ENCODE peak calls at places on chromosome 4, in six cellular contexts. One of them, this sample, is unnamed.

GRCh38 chr4:185685804-185686203 is 126.2 kb downstream of the SORBS2 start:
- DNase-seq in cardiac muscle cell: no peak
- DNase-seq in stimulated activated CD8-positive, alpha-beta memory T cell treated with anti-CD3 and anti-CD28 coated beads, Interleukin-12 subunit alpha, Interleukin-12 subunit beta, amount 100 ng/mL, for 1 hour: no peak
- DNase-seq in activated T-cell treated with anti-CD3 and anti-CD28 coated beads, Interleukin-2, amount 50 U/mL, for 1 hour: no peak
- DNase-seq in KBM-7: no peak
- DNase-seq in RPMI7951: no peak
- DNase-seq in this sample: no peak

GRCh38 chr4:124199185-124199584 is 513.3 kb downstream of the ANKRD50 start:
- DNase-seq in KBM-7: no peak
- DNase-seq in activated T-cell treated with anti-CD3 and anti-CD28 coated beads, Interleukin-2, amount 50 U/mL, for 1 hour: no peak
- DNase-seq in RPMI7951: no peak
- DNase-seq in stimulated activated CD8-positive, alpha-beta memory T cell treated with anti-CD3 and anti-CD28 coated beads, Interleukin-12 subunit alpha, Interleukin-12 subunit beta, amount 100 ng/mL, for 1 hour: no peak
- DNase-seq in cardiac muscle cell: no peak
- DNase-seq in this sample: no peak

GRCh38 chr4:22539251-22539650 is 23.4 kb upstream of the ADGRA3 start:
- DNase-seq in RPMI7951: no peak
- DNase-seq in KBM-7: no peak
- DNase-seq in stimulated activated CD8-positive, alpha-beta memory T cell treated with anti-CD3 and anti-CD28 coated beads, Interleukin-12 subunit alpha, Interleukin-12 subunit beta, amount 100 ng/mL, for 1 hour: no peak
- DNase-seq in cardiac muscle cell: no peak
- DNase-seq in activated T-cell treated with anti-CD3 and anti-CD28 coated beads, Interleukin-2, amount 50 U/mL, for 1 hour: no peak
- DNase-seq in this sample: no peak

GRCh38 chr4:65521666-65522065 is 148.6 kb downstream of the EPHA5 start:
- DNase-seq in stimulated activated CD8-positive, alpha-beta memory T cell treated with anti-CD3 and anti-CD28 coated beads, Interleukin-12 subunit alpha, Interleukin-12 subunit beta, amount 100 ng/mL, for 1 hour: no peak
- DNase-seq in activated T-cell treated with anti-CD3 and anti-CD28 coated beads, Interleukin-2, amount 50 U/mL, for 1 hour: no peak
- DNase-seq in RPMI7951: no peak
- DNase-seq in cardiac muscle cell: no peak
- DNase-seq in KBM-7: no peak
- DNase-seq in this sample: no peak

GRCh38 chr4:3317011-3317655 is 24.3 kb downstream of the RGS12 start:
- DNase-seq in RPMI7951: no peak
- DNase-seq in KBM-7: no peak
- DNase-seq in cardiac muscle cell: no peak
- DNase-seq in stimulated activated CD8-positive, alpha-beta memory T cell treated with anti-CD3 and anti-CD28 coated beads, Interleukin-12 subunit alpha, Interleukin-12 subunit beta, amount 100 ng/mL, for 1 hour: no peak
- DNase-seq in activated T-cell treated with anti-CD3 and anti-CD28 coated beads, Interleukin-2, amount 50 U/mL, for 1 hour: no peak
- DNase-seq in this sample: no peak

GRCh38 chr4:785332-786073 is 40.4 kb downstream of the CPLX1 start:
- DNase-seq in activated T-cell treated with anti-CD3 and anti-CD28 coated beads, Interleukin-2, amount 50 U/mL, for 1 hour: no peak
- DNase-seq in RPMI7951: no peak
- DNase-seq in stimulated activated CD8-positive, alpha-beta memory T cell treated with anti-CD3 and anti-CD28 coated beads, Interleukin-12 subunit alpha, Interleukin-12 subunit beta, amount 100 ng/mL, for 1 hour: no peak
- DNase-seq in cardiac muscle cell: no peak
- DNase-seq in KBM-7: no peak
- DNase-seq in this sample: no peak

GRCh38 chr4:157664726-157665125 is 444.2 kb downstream of the GRIA2 start:
- DNase-seq in activated T-cell treated with anti-CD3 and anti-CD28 coated beads, Interleukin-2, amount 50 U/mL, for 1 hour: no peak
- DNase-seq in stimulated activated CD8-positive, alpha-beta memory T cell treated with anti-CD3 and anti-CD28 coated beads, Interleukin-12 subunit alpha, Interleukin-12 subunit beta, amount 100 ng/mL, for 1 hour: no peak
- DNase-seq in RPMI7951: peak; percentile 24
- DNase-seq in cardiac muscle cell: no peak
- DNase-seq in KBM-7: no peak
- DNase-seq in this sample: no peak

GRCh38 chr4:80007745-80008149 is 65.3 kb downstream of the ANTXR2 start:
- DNase-seq in cardiac muscle cell: no peak
- DNase-seq in KBM-7: no peak
- DNase-seq in activated T-cell treated with anti-CD3 and anti-CD28 coated beads, Interleukin-2, amount 50 U/mL, for 1 hour: no peak
- DNase-seq in stimulated activated CD8-positive, alpha-beta memory T cell treated with anti-CD3 and anti-CD28 coated beads, Interleukin-12 subunit alpha, Interleukin-12 subunit beta, amount 100 ng/mL, for 1 hour: no peak
- DNase-seq in RPMI7951: no peak
- DNase-seq in this sample: no peak

GRCh38 chr4:7781361-7781760 is 158.3 kb downstream of the AFAP1 start:
- DNase-seq in cardiac muscle cell: peak; percentile 54
- DNase-seq in activated T-cell treated with anti-CD3 and anti-CD28 coated beads, Interleukin-2, amount 50 U/mL, for 1 hour: no peak
- DNase-seq in stimulated activated CD8-positive, alpha-beta memory T cell treated with anti-CD3 and anti-CD28 coated beads, Interleukin-12 subunit alpha, Interleukin-12 subunit beta, amount 100 ng/mL, for 1 hour: no peak
- DNase-seq in RPMI7951: no peak
- DNase-seq in KBM-7: peak; percentile 60
- DNase-seq in this sample: peak; percentile 70

GRCh38 chr4:97911236-97911906 is 231.9 kb downstream of the STPG2 start:
- DNase-seq in RPMI7951: no peak
- DNase-seq in cardiac muscle cell: no peak
- DNase-seq in activated T-cell treated with anti-CD3 and anti-CD28 coated beads, Interleukin-2, amount 50 U/mL, for 1 hour: no peak
- DNase-seq in stimulated activated CD8-positive, alpha-beta memory T cell treated with anti-CD3 and anti-CD28 coated beads, Interleukin-12 subunit alpha, Interleukin-12 subunit beta, amount 100 ng/mL, for 1 hour: no peak
- DNase-seq in KBM-7: no peak
- DNase-seq in this sample: no peak

GRCh38 chr4:17327587-17327986 is 184.3 kb downstream of the QDPR start:
- DNase-seq in cardiac muscle cell: no peak
- DNase-seq in activated T-cell treated with anti-CD3 and anti-CD28 coated beads, Interleukin-2, amount 50 U/mL, for 1 hour: no peak
- DNase-seq in RPMI7951: no peak
- DNase-seq in stimulated activated CD8-positive, alpha-beta memory T cell treated with anti-CD3 and anti-CD28 coated beads, Interleukin-12 subunit alpha, Interleukin-12 subunit beta, amount 100 ng/mL, for 1 hour: no peak
- DNase-seq in KBM-7: no peak
- DNase-seq in this sample: no peak

GRCh38 chr4:7723625-7724024 is 216.0 kb downstream of the AFAP1 start:
- DNase-seq in stimulated activated CD8-positive, alpha-beta memory T cell treated with anti-CD3 and anti-CD28 coated beads, Interleukin-12 subunit alpha, Interleukin-12 subunit beta, amount 100 ng/mL, for 1 hour: no peak
- DNase-seq in KBM-7: no peak
- DNase-seq in activated T-cell treated with anti-CD3 and anti-CD28 coated beads, Interleukin-2, amount 50 U/mL, for 1 hour: no peak
- DNase-seq in RPMI7951: no peak
- DNase-seq in cardiac muscle cell: no peak
- DNase-seq in this sample: no peak

GRCh38 chr4:51851090-51851936 is 8.4 kb downstream of the DCUN1D4 start:
- DNase-seq in RPMI7951: peak; percentile 4
- DNase-seq in cardiac muscle cell: no peak
- DNase-seq in activated T-cell treated with anti-CD3 and anti-CD28 coated beads, Interleukin-2, amount 50 U/mL, for 1 hour: no peak
- DNase-seq in stimulated activated CD8-positive, alpha-beta memory T cell treated with anti-CD3 and anti-CD28 coated beads, Interleukin-12 subunit alpha, Interleukin-12 subunit beta, amount 100 ng/mL, for 1 hour: no peak
- DNase-seq in KBM-7: no peak
- DNase-seq in this sample: no peak

GRCh38 chr4:78779280-78779679 is 3.1 kb downstream of the BMP2K start:
- DNase-seq in stimulated activated CD8-positive, alpha-beta memory T cell treated with anti-CD3 and anti-CD28 coated beads, Interleukin-12 subunit alpha, Interleukin-12 subunit beta, amount 100 ng/mL, for 1 hour: no peak
- DNase-seq in cardiac muscle cell: no peak
- DNase-seq in activated T-cell treated with anti-CD3 and anti-CD28 coated beads, Interleukin-2, amount 50 U/mL, for 1 hour: no peak
- DNase-seq in KBM-7: no peak
- DNase-seq in RPMI7951: no peak
- DNase-seq in this sample: no peak

GRCh38 chr4:3302786-3303444 is 10.1 kb downstream of the RGS12 start:
- DNase-seq in activated T-cell treated with anti-CD3 and anti-CD28 coated beads, Interleukin-2, amount 50 U/mL, for 1 hour: peak; percentile 36
- DNase-seq in KBM-7: peak; percentile 45
- DNase-seq in RPMI7951: no peak
- DNase-seq in stimulated activated CD8-positive, alpha-beta memory T cell treated with anti-CD3 and anti-CD28 coated beads, Interleukin-12 subunit alpha, Interleukin-12 subunit beta, amount 100 ng/mL, for 1 hour: no peak
- DNase-seq in cardiac muscle cell: no peak
- DNase-seq in this sample: no peak

GRCh38 chr4:845836-846251 is 19.9 kb upstream of the CPLX1 start:
- DNase-seq in RPMI7951: no peak
- DNase-seq in cardiac muscle cell: no peak
- DNase-seq in activated T-cell treated with anti-CD3 and anti-CD28 coated beads, Interleukin-2, amount 50 U/mL, for 1 hour: no peak
- DNase-seq in stimulated activated CD8-positive, alpha-beta memory T cell treated with anti-CD3 and anti-CD28 coated beads, Interleukin-12 subunit alpha, Interleukin-12 subunit beta, amount 100 ng/mL, for 1 hour: no peak
- DNase-seq in KBM-7: no peak
- DNase-seq in this sample: no peak

GRCh38 chr4:55183926-55184599 is 58.7 kb upstream of the KDR start:
- DNase-seq in stimulated activated CD8-positive, alpha-beta memory T cell treated with anti-CD3 and anti-CD28 coated beads, Interleukin-12 subunit alpha, Interleukin-12 subunit beta, amount 100 ng/mL, for 1 hour: no peak
- DNase-seq in KBM-7: no peak
- DNase-seq in RPMI7951: peak; percentile 87
- DNase-seq in activated T-cell treated with anti-CD3 and anti-CD28 coated beads, Interleukin-2, amount 50 U/mL, for 1 hour: no peak
- DNase-seq in cardiac muscle cell: no peak
- DNase-seq in this sample: peak; percentile 93

This sample was measured in COLO829.